ENCODE peak calls at places on chromosomes 11 and 22, in eight cellular contexts. Q, J, C, V, Z, Y, G and P are unnamed samples. For H3K27me3, the result is how much of the 10 kb centered on the place peaks cover.

GRCh38 chr11:40276960-40277359 is 1182.5 kb downstream of the LRRC4C start:
- DNase-seq in Q (no peak), J (no peak), C (no peak), V (no peak), Z (no peak), Y (no peak), G (no peak), P (no peak)

GRCh38 chr11:57251491-57252104 is 14.5 kb upstream of the APLNR start:
- DNase-seq in Q (no peak), J (no peak), C (no peak), V (no peak), Z (peak), Y (no peak), G (peak), P (no peak)

GRCh38 chr11:27088353-27088752 is 47.7 kb downstream of the BBOX1 start:
- DNase-seq in Q (no peak), J (no peak), C (no peak), V (no peak), Z (no peak), Y (no peak), G (no peak), P (peak)

GRCh38 chr11:117908959-117909610 is 20.1 kb downstream of the TMPRSS13 start:
- DNase-seq in Q (no peak), J (no peak), C (no peak), V (no peak), Z (no peak), Y (no peak), G (no peak), P (no peak)

GRCh38 chr11:111604392-111605009 is 2.3 kb downstream of the SIK2 start:
- DNase-seq in Q (no peak), J (no peak), C (no peak), V (no peak), Z (peak), Y (no peak), G (peak), P (peak)

GRCh38 chr22:31122532-31123291 is at the start of gene INPP5J:
- DNase-seq in Q (no peak), J (no peak), C (peak), V (peak), Z (peak), Y (peak), G (peak), P (peak)

GRCh38 chr11:16611395-16612233 is 126.8 kb upstream of the C11orf58 start:
- DNase-seq in Q (no peak), J (no peak), C (no peak), V (no peak), Z (peak), Y (no peak), G (no peak), P (no peak)

GRCh38 chr11:17794981-17795380 is 60.4 kb downstream of the KCNC1 start:
- DNase-seq in Q (no peak), J (no peak), C (no peak), V (no peak), Z (no peak), Y (no peak), G (no peak), P (no peak)

GRCh38 chr22:46054091-46054877 is 77.3 kb upstream of the WNT7B start:
- DNase-seq in Q (no peak), J (peak), C (peak), V (peak), Z (peak), Y (peak), G (no peak), P (no peak)

GRCh38 chr22:32804036-32804435 is 2.5 kb downstream of the TIMP3 start:
- DNase-seq in Q (no peak), J (no peak), C (no peak), V (no peak), Z (peak), Y (no peak), G (peak), P (no peak)

GRCh38 chr11:108253176-108253575 is 30.3 kb downstream of the ATM start:
- DNase-seq in Q (no peak), J (no peak), C (no peak), V (no peak), Z (no peak), Y (no peak), G (peak), P (peak)

GRCh38 chr11:112024178-112024777 is 930 bp upstream of the DLAT start:
- DNase-seq in Q (no peak), J (no peak), C (no peak), V (no peak), Z (no peak), Y (no peak), G (no peak), P (no peak)

GRCh38 chr11:111937859-111938258 is 716 bp downstream of the DIXDC1 start:
- DNase-seq in Q (no peak), J (no peak), C (no peak), V (no peak), Z (no peak), Y (no peak), G (no peak), P (no peak)

GRCh38 chr11:19244621-19245020 is 3.9 kb upstream of the E2F8 start:
- DNase-seq in Q (no peak), J (no peak), C (no peak), V (no peak), Z (no peak), Y (no peak), G (no peak), P (peak)

GRCh38 chr22:22507743-22508273 is 734 bp downstream of the ZNF280B start:
- DNase-seq in Q (no peak), J (no peak), C (no peak), V (no peak), Z (no peak), Y (no peak), G (no peak), P (no peak)

GRCh38 chr11:8913961-8914660 is 3.1 kb downstream of the AKIP1 start:
- DNase-seq in Q (peak), J (no peak), C (no peak), V (peak), Z (peak), Y (no peak), G (peak), P (peak)

GRCh38 chr11:19711911-19712280 is 741 bp upstream of the NAV2 start:
- DNase-seq in Q (no peak), J (no peak), C (no peak), V (no peak), Z (no peak), Y (no peak), G (no peak), P (peak)

GRCh38 chr11:107018274-107018901 is at the start of gene GUCY1A2:
- DNase-seq in Q (no peak), J (peak), C (peak), V (peak), Z (peak), Y (peak), G (no peak), P (no peak)

GRCh38 chr11:82012276-82012675 is 721.4 kb downstream of the FAM181B start:
- DNase-seq in Q (no peak), J (no peak), C (no peak), V (no peak), Z (no peak), Y (no peak), G (no peak), P (no peak)

GRCh38 chr11:57530215-57530595 is 349 bp downstream of the TIMM10 start:
- DNase-seq in Q (no peak), J (no peak), C (no peak), V (no peak), Z (no peak), Y (peak), G (no peak), P (no peak)

GRCh38 chr11:11786771-11787170 is 55.0 kb upstream of the USP47 start:
- DNase-seq in Q (no peak), J (no peak), C (no peak), V (no peak), Z (peak), Y (no peak), G (peak), P (peak)

GRCh38 chr11:127628463-127628785 is 627.9 kb upstream of the KIRREL3 start:
- DNase-seq in Q (no peak), J (no peak), C (no peak), V (no peak), Z (no peak), Y (no peak), G (no peak), P (no peak)

GRCh38 chr11:129637983-129638776 is 177.5 kb upstream of the TMEM45B start:
- DNase-seq in Q (no peak), J (no peak), C (no peak), V (no peak), Z (no peak), Y (no peak), G (no peak), P (peak)

GRCh38 chr11:2740275-2740940 is 40.6 kb upstream of the KCNQ1OT1 start:
- DNase-seq in Q (no peak), J (peak), C (no peak), V (no peak), Z (no peak), Y (peak), G (no peak), P (no peak)

GRCh38 chr11:123202155-123202714 is 7.2 kb upstream of the CLMP start:
- DNase-seq in Q (no peak), J (no peak), C (peak), V (no peak), Z (peak), Y (no peak), G (peak), P (no peak)

GRCh38 chr22:48496987-48497650 is 1330.6 kb downstream of the BRD1 start:
- DNase-seq in Q (no peak), J (peak), C (no peak), V (no peak), Z (no peak), Y (peak), G (no peak), P (no peak)

GRCh38 chr11:46064221-46064620 is 57.0 kb downstream of the PHF21A start:
- DNase-seq in Q (no peak), J (no peak), C (no peak), V (no peak), Z (no peak), Y (no peak), G (no peak), P (peak)

GRCh38 chr11:11395126-11395525 is 42.1 kb upstream of the CSNK2A3 start:
- DNase-seq in Q (no peak), J (no peak), C (no peak), V (no peak), Z (no peak), Y (no peak), G (no peak), P (no peak)

GRCh38 chr11:27312110-27312509 is 50.9 kb downstream of the CCDC34 start:
- DNase-seq in Q (no peak), J (no peak), C (no peak), V (no peak), Z (peak), Y (no peak), G (no peak), P (peak)

GRCh38 chr22:20396639-20397038 is 2.7 kb downstream of the ZNF74 start:
- DNase-seq in Q (peak), J (no peak), C (no peak), V (no peak), Z (peak), Y (no peak), G (peak), P (no peak)

GRCh38 chr11:111990381-111990780 is 34.8 kb upstream of the DLAT start:
- DNase-seq in Q (no peak), J (no peak), C (no peak), V (no peak), Z (no peak), Y (no peak), G (no peak), P (no peak)

GRCh38 chr22:31302021-31302420 is 9.7 kb upstream of the PIK3IP1 start:
- DNase-seq in Q (peak), J (no peak), C (no peak), V (no peak), Z (no peak), Y (no peak), G (no peak), P (no peak)

GRCh38 chr11:1675536-1676253 is 21.3 kb upstream of the KRTAP5-6 start:
- DNase-seq in Q (no peak), J (no peak), C (no peak), V (no peak), Z (no peak), Y (no peak), G (no peak), P (no peak)
- H3K27me3 ChIP-seq in Q (under half), J (under half), C (half or more), V (under half), Z (under half), Y (under half), G (under half), P (under half)

GRCh38 chr11:64933935-64934693 is 1.6 kb downstream of the GPHA2 start:
- DNase-seq in Q (no peak), J (no peak), C (no peak), V (no peak), Z (no peak), Y (no peak), G (no peak), P (no peak)

GRCh38 chr11:64934765-64935633 is 694 bp downstream of the GPHA2 start:
- DNase-seq in Q (no peak), J (no peak), C (no peak), V (no peak), Z (no peak), Y (peak), G (no peak), P (no peak)

GRCh38 chr11:64933213-64933934 is 2.3 kb downstream of the GPHA2 start:
- DNase-seq in Q (no peak), J (no peak), C (no peak), V (no peak), Z (no peak), Y (peak), G (no peak), P (no peak)

GRCh38 chr11:64936539-64936938 is 846 bp upstream of the GPHA2 start:
- DNase-seq in Q (no peak), J (no peak), C (no peak), V (no peak), Z (no peak), Y (no peak), G (no peak), P (no peak)

DNA sequence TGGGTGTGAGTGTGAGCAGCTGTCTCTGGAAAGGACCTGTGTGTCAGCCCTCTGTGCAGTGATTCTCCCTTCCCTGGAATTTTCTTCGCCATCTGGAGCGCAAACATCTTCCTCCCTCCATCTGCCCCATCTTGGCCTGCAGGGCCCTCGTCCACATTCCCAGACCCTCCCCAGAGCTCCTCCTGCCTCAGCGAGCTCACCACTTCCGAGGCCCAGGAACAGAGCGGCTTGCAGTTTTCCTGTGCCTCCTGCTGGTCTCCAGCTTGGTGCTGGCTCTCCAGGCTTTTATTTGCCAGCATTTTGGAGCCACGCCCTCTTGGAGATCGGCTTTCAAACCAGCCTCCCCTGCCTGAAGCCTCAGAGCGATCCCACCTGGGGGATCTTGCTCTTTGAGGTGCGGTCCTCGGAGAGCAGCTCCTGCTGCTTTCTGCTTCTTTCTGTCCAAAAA is at the start of gene GPHA2:
- DNase-seq in Q (no peak), J (no peak), C (no peak), V (peak), Z (peak), Y (peak), G (no peak), P (peak)
- TF ChIP-seq CTCF in Q (no peak), J (no peak), C (no peak), V (no peak), Z (peak), Y (no peak), G (peak), P (no peak)

DNA sequence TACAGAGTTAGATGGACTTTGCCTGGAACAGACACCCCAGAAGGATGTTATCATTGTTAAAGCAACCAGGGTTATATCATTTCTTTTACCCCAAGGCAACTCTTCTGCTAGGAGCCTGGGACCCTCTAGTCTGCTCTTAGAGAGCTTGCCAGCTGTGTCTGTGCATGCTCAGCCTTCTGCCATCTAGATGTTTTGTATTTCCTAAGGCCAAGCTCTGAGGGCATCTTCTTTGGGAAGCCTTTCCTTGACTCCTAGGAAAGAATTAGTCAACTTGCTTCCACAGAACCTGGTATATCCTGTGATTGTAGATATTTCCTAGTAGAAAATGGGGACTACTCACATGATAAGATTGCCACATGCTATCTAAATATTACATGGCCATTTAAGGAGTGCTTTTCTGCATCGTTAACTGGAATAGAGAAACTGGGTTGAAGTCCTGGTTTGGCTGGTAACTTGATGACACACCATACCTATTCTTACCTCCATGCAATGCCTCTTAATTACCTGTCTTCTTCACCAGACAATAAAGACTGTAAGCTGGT is 87.6 kb downstream of the STIM1 start:
- DNase-seq in Q (peak), J (no peak), C (no peak), V (no peak), Z (no peak), Y (no peak), G (no peak), P (peak)
- H3K4me3 ChIP-seq in Q (no peak), J (no peak), C (no peak), V (no peak), Z (no peak), Y (no peak), G (no peak), P (no peak)

DNA sequence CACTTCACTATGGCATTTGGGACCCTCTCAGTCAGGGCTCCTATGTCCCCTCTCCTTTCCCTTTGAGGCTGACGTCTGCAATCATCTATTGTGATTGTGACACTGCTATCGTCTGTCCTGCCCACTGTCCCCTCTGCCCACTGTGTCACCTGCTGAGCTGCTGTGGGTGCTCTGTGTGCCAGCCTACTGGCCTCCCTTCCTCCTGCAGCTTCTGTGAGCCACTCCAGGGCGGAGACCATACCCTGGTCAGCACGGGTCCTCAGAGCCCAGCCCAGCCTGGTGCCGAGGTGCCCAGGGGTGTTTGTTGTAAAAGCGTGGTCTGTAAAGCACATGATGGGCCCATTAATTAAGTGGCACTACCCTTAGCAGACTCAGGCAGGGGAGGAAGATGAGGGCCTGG is 29.4 kb downstream of the MPPED1 start:
- DNase-seq in Q (no peak), J (no peak), C (no peak), V (no peak), Z (no peak), Y (no peak), G (no peak), P (no peak)
- H3K27me3 ChIP-seq in Q (under half), J (under half), C (under half), V (under half), Z (under half), Y (under half), G (under half), P (under half)

GRCh38 chr22:34975721-34976120 is 90.2 kb upstream of the ISX start:
- DNase-seq in Q (no peak), J (no peak), C (no peak), V (no peak), Z (no peak), Y (no peak), G (no peak), P (peak)
- TF ChIP-seq CTCF in Q (no peak), J (no peak), C (no peak), V (no peak), Z (no peak), Y (no peak), G (peak), P (no peak)

GRCh38 chr11:282630-283360 is 4.6 kb downstream of the NLRP6 start:
- DNase-seq in Q (no peak), J (peak), C (no peak), V (no peak), Z (no peak), Y (peak), G (no peak), P (no peak)
- H3K4me3 ChIP-seq in Q (no peak), J (no peak), C (no peak), V (no peak), Z (no peak), Y (no peak), G (no peak), P (no peak)

DNA sequence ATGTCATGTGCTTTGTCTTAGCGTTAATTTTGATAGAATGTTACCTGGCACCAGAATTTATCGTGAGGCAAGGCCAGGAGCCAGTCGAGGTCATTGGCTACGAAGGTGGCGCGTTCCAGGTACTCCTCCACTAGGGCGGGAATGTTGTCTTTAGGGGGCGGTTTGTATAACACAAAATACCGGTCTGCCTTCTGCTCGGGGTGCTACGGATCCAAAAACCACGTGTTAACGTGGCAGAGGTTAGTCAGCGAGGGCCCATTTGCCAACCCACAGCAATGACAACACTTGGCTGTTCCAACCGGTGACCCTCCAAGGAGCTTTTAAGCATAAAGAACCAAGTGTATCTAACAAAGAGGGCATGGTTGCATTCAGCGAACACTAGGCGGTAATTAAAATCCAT is 12.5 kb downstream of the ASCC2 start:
- DNase-seq in Q (no peak), J (no peak), C (no peak), V (no peak), Z (no peak), Y (no peak), G (no peak), P (no peak)
- H3K27me3 ChIP-seq in Q (under half), J (under half), C (under half), V (under half), Z (under half), Y (under half), G (under half), P (under half)

DNA sequence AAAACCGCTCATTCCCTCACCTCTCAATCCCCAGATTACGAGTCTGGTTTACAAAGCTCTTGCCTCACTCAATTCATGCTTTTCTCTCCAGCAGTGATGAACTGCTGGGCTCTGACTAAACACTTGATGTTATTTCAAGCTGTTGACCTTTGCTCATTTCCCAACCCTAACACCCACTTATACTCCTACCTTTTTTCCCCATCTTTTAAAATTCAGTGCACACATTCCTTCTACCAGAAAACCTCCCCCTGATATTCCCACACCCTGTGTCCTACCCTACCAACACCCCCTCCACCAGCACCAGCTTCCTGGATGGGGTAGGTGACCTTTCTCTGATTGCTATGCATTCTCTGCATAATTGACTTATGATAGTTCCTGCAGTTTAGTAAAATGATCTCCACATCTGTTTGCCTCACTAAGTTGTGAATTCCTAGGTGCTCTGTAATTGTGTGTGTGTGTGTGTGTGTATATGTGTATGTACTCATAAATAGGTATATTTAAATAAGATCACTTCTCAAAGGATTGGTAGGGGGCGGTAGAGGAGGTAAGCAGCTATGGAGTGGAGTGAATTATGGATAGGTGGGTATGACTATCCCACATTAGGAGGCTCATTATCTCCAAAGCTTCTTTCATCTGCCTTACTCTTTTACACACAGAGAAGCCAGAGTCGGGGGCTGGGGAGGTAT is 842 bp downstream of the HEPACAM start:
- DNase-seq in Q (no peak), J (no peak), C (no peak), V (no peak), Z (peak), Y (no peak), G (peak), P (peak)
- TF ChIP-seq CTCF in Q (no peak), J (no peak), C (no peak), V (no peak), Z (peak), Y (no peak), G (peak), P (no peak)